ENCODE peak calls at places on chromosomes 5 and 9, in eight cellular contexts. K is natural killer cell; Q is mesenchymal stem cell; F is NCI-H2029 treated with DMSO at 0.1 percent for 48 hours; E is NCI-H1092; I is ELF-1; H is activated CD4-positive, alpha-beta T cell treated with anti-CD3 and anti-CD28 coated beads, Interleukin-2, amount 10 ng/mL, durations not matched to agents 7 days and 5 days; J is memory B cell. R is an unnamed sample.
A peak's percentile ranks its signal among the peaks of the same experiment; 100 is the strongest.

GRCh38 chr5:19880430-19880829 is 107.6 kb downstream of the CDH18 start:
- DNase-seq in K (no peak), Q (no peak), F (peak; percentile 85), E (no peak), I (no peak), H (no peak), J (no peak), R (no peak)

GRCh38 chr5:11050596-11051304 is 289.7 kb upstream of the DAP start:
- DNase-seq in K (no peak), Q (no peak), F (no peak), E (no peak), I (no peak), H (no peak), J (no peak), R (no peak)

GRCh38 chr5:32534056-32534455 is 51.3 kb upstream of the SUB1 start:
- DNase-seq in K (no peak), Q (no peak), F (no peak), E (no peak), I (no peak), H (no peak), J (no peak), R (no peak)

GRCh38 chr9:127116088-127116726 is 6.2 kb downstream of the ANGPTL2 start:
- DNase-seq in K (no peak), Q (no peak), F (no peak), E (no peak), I (no peak), H (peak; percentile 21), J (no peak), R (no peak)

GRCh38 chr5:23507278-23507685 is at the start of gene PRDM9:
- DNase-seq in K (no peak), Q (peak; percentile 79), F (no peak), E (peak; percentile 98), I (peak; percentile 99), H (peak; percentile 64), J (no peak), R (no peak)

GRCh38 chr5:159207616-159208507 is 1.5 kb downstream of the RNF145 start:
- DNase-seq in K (peak; percentile 68), Q (peak; percentile 83), F (no peak), E (no peak), I (peak; percentile 89), H (peak; percentile 87), J (peak; percentile 69), R (peak; percentile 60)

GRCh38 chr9:85228111-85228855 is 513.5 kb downstream of the AGTPBP1 start:
- DNase-seq in K (no peak), Q (no peak), F (no peak), E (no peak), I (no peak), H (no peak), J (no peak), R (no peak)

GRCh38 chr5:10488144-10488543 is 46.5 kb downstream of the ROPN1L start:
- DNase-seq in K (no peak), Q (no peak), F (no peak), E (no peak), I (no peak), H (no peak), J (no peak), R (no peak)

GRCh38 chr5:14428302-14429081 is 153.1 kb upstream of the OTULINL start:
- DNase-seq in K (no peak), Q (peak; percentile 79), F (no peak), E (no peak), I (peak; percentile 42), H (no peak), J (no peak), R (no peak)

GRCh38 chr9:88143944-88144343 is 5.7 kb upstream of the SPATA31C2 start:
- DNase-seq in K (no peak), Q (no peak), F (no peak), E (no peak), I (no peak), H (no peak), J (no peak), R (peak; percentile 97)

GRCh38 chr5:60959156-60959555 is 14.2 kb downstream of the NDUFAF2 start:
- DNase-seq in K (no peak), Q (peak; percentile 29), F (no peak), E (no peak), I (no peak), H (no peak), J (no peak), R (peak; percentile 69)

GRCh38 chr5:134525687-134526482 is 415 bp downstream of the JADE2 start:
- DNase-seq in K (peak; percentile 58), Q (peak; percentile 88), F (peak; percentile 50), E (peak; percentile 12), I (peak; percentile 77), H (peak; percentile 76), J (peak; percentile 36), R (no peak)

GRCh38 chr9:80874276-80874675 is 815.1 kb downstream of the TLE1 start:
- DNase-seq in K (no peak), Q (peak; percentile 86), F (no peak), E (no peak), I (no peak), H (no peak), J (no peak), R (no peak)

GRCh38 chr5:15823413-15823812 is 323.4 kb downstream of the FBXL7 start:
- DNase-seq in K (no peak), Q (no peak), F (no peak), E (no peak), I (no peak), H (no peak), J (no peak), R (no peak)

GRCh38 chr9:3936520-3937235 is 363.2 kb downstream of the GLIS3 start:
- DNase-seq in K (no peak), Q (no peak), F (peak; percentile 85), E (peak; percentile 90), I (no peak), H (no peak), J (no peak), R (no peak)

GRCh38 chr9:116566677-116567488 is 120.2 kb upstream of the TRIM32 start:
- DNase-seq in K (no peak), Q (peak; percentile 75), F (no peak), E (no peak), I (no peak), H (no peak), J (no peak), R (peak; percentile 65)

GRCh38 chr9:8558176-8558575 is 758.6 kb upstream of the DMAC1 start:
- DNase-seq in K (no peak), Q (peak; percentile 62), F (no peak), E (no peak), I (no peak), H (no peak), J (no peak), R (no peak)

GRCh38 chr5:61919920-61920319 is 386.1 kb upstream of the KIF2A start:
- DNase-seq in K (no peak), Q (peak; percentile 21), F (peak; percentile 87), E (peak; percentile 18), I (no peak), H (no peak), J (no peak), R (no peak)

GRCh38 chr9:98950262-98950661 is 6.6 kb downstream of the COL15A1 start:
- DNase-seq in K (no peak), Q (no peak), F (no peak), E (no peak), I (no peak), H (no peak), J (no peak), R (no peak)

GRCh38 chr9:84339951-84340350 is 607 bp downstream of the SLC28A3 start:
- DNase-seq in K (no peak), Q (no peak), F (no peak), E (no peak), I (peak; percentile 70), H (no peak), J (no peak), R (no peak)

GRCh38 chr9:132516911-132517310 is 65.5 kb upstream of the BARHL1 start:
- DNase-seq in K (no peak), Q (no peak), F (no peak), E (peak; percentile 60), I (no peak), H (no peak), J (no peak), R (no peak)

R was measured in SK-N-MC.